ENCODE peak calls at places on chromosomes 7 and 10, in nine cellular contexts. N, T, C, G, K, Z, H, E and F are unnamed samples.

GRCh38 chr10:69953851-69954250 is 98.8 kb upstream of the MACROH2A2 start:
- DNase-seq in C (no peak), H (no peak), N (no peak), T (no peak), G (peak; percentile 23), E (no peak), Z (no peak), K (no peak), F (no peak)

GRCh38 chr10:71838264-71839211 is 12.5 kb downstream of the PSAP start:
- DNase-seq in E (no peak), C (peak; percentile 74), Z (no peak), G (no peak), N (no peak), T (no peak), K (no peak), H (no peak), F (no peak)

GRCh38 chr7:16801111-16801542 is 3.7 kb downstream of the AGR2 start:
- DNase-seq in C (peak; percentile 84), H (no peak), K (no peak), N (peak; percentile 4), Z (no peak), E (no peak), G (no peak), T (peak; percentile 5), F (peak; percentile 16)

GRCh38 chr7:30136743-30137485 is 2.1 kb downstream of the MTURN start:
- DNase-seq in G (no peak), N (no peak), H (no peak), T (no peak), E (no peak), Z (no peak), C (no peak), K (no peak), F (no peak)

GRCh38 chr7:150946826-150947750 is 31.0 kb downstream of the KCNH2 start:
- DNase-seq in H (no peak), Z (no peak), G (no peak), E (peak; percentile 44), K (peak; percentile 48), C (no peak), T (no peak), N (no peak), F (no peak)

GRCh38 chr7:47893238-47893637 is 55.0 kb downstream of the PKD1L1 start:
- DNase-seq in G (no peak), Z (no peak), T (no peak), N (no peak), K (no peak), H (no peak), C (no peak), E (no peak), F (no peak)

GRCh38 chr7:132249591-132249971 is 326.7 kb downstream of the PLXNA4 start:
- DNase-seq in G (no peak), E (no peak), K (no peak), N (no peak), H (no peak), C (peak; percentile 35), T (no peak), Z (no peak), F (peak; percentile 61)

GRCh38 chr7:30310674-30311362 is 26.4 kb downstream of the ZNRF2 start:
- DNase-seq in Z (no peak), N (no peak), G (no peak), T (no peak), K (no peak), C (no peak), H (no peak), E (no peak), F (no peak)

GRCh38 chr7:16318989-16319915 is 102.1 kb downstream of the CRPPA start:
- DNase-seq in Z (no peak), H (no peak), E (no peak), K (no peak), C (peak; percentile 69), T (no peak), N (no peak), G (no peak), F (no peak)